ENCODE peak calls at places on chromosomes 16 and 17, in four cellular contexts. F, U, Y and H are unnamed samples.

GRCh38 chr16:3838600-3839401 is 41.7 kb downstream of the CREBBP start:
- DNase-seq in Y (no peak), U (no peak), F (no peak), H (no peak)

GRCh38 chr16:75279277-75279676 is 27.9 kb upstream of the BCAR1 start:
- DNase-seq in F (no peak), Y (no peak), U (no peak), H (peak)

GRCh38 chr17:49703557-49704277 is 4.0 kb downstream of the SLC35B1 start:
- DNase-seq in U (no peak), F (peak), Y (peak), H (no peak)

GRCh38 chr16:51553910-51554309 is 402.8 kb upstream of the SALL1 start:
- DNase-seq in U (no peak), Y (no peak), F (no peak), H (peak)

GRCh38 chr16:84700518-84701277 is 898 bp downstream of the USP10 start:
- DNase-seq in F (peak), Y (no peak), U (no peak), H (no peak)

GRCh38 chr17:81246343-81246670 is 7.2 kb downstream of the NDUFAF8 start:
- DNase-seq in U (no peak), Y (no peak), F (no peak), H (no peak)

GRCh38 chr16:3950343-3951193 is 70.1 kb upstream of the CREBBP start:
- DNase-seq in Y (peak), U (peak), F (peak), H (no peak)

GRCh38 chr17:53655591-53655990 is 167.1 kb upstream of the KIF2B start:
- DNase-seq in F (no peak), Y (peak), U (no peak), H (peak)

GRCh38 chr17:14302421-14303099 is 1.7 kb downstream of the HS3ST3B1 start:
- DNase-seq in Y (peak), F (peak), U (peak), H (peak)

GRCh38 chr16:83494459-83494858 is 313.3 kb upstream of the HSBP1 start:
- DNase-seq in U (no peak), F (no peak), Y (no peak), H (no peak)

GRCh38 chr17:55563363-55563762 is 52.1 kb upstream of the SMIM36 start:
- DNase-seq in F (no peak), Y (no peak), U (no peak), H (no peak)

GRCh38 chr17:54527941-54528340 is 372.7 kb upstream of the TOM1L1 start:
- DNase-seq in F (no peak), U (no peak), Y (no peak), H (no peak)

GRCh38 chr16:68116256-68116853 is 31.2 kb downstream of the NFATC3 start:
- DNase-seq in F (peak), Y (peak), U (no peak), H (peak)

GRCh38 chr17:82095777-82096708 is 2.0 kb downstream of the FASN start:
- DNase-seq in Y (no peak), U (no peak), F (no peak), H (no peak)

GRCh38 chr17:75552847-75553552 is 27.5 kb downstream of the LLGL2 start:
- DNase-seq in F (no peak), U (no peak), Y (peak), H (no peak)

GRCh38 chr16:23877107-23878070 is 41.6 kb downstream of the PRKCB start:
- DNase-seq in Y (no peak), U (no peak), F (peak), H (no peak)

GRCh38 chr16:27402964-27403600 is 1.1 kb downstream of the IL21R start:
- DNase-seq in F (no peak), U (no peak), Y (no peak), H (no peak)

GRCh38 chr17:82257473-82257872 is 16.0 kb downstream of the CSNK1D start:
- DNase-seq in F (no peak), U (no peak), Y (no peak), H (peak)

GRCh38 chr17:76148015-76148326 is 6.9 kb upstream of the FOXJ1 start:
- DNase-seq in U (no peak), Y (no peak), F (no peak), H (no peak)

GRCh38 chr17:38893612-38894011 is 23.8 kb downstream of the LASP1 start:
- DNase-seq in Y (no peak), F (no peak), U (no peak), H (no peak)

GRCh38 chr16:85056211-85056748 is 28.7 kb downstream of the KIAA0513 start:
- DNase-seq in Y (no peak), U (no peak), F (no peak), H (no peak)

GRCh38 chr16:2026461-2027023 is at the start of gene NHERF2:
- DNase-seq in Y (no peak), F (peak), U (no peak), H (no peak)

GRCh38 chr16:49556252-49557069 is 182.9 kb downstream of the C16orf78 start:
- DNase-seq in Y (no peak), F (peak), U (no peak), H (no peak)

GRCh38 chr17:83195330-83196087 is 116.1 kb downstream of the METRNL start:
- DNase-seq in F (no peak), Y (no peak), U (peak), H (no peak)

GRCh38 chr17:49755681-49756283 is 8.1 kb downstream of the FAM117A start:
- DNase-seq in Y (no peak), F (no peak), U (no peak), H (no peak)